ENCODE peak calls at places on chromosomes 1 and 21, in five cellular contexts. J is PC-3, V is H1, P is mammary epithelial cell, K is neural progenitor cell. E is an unnamed sample.

GRCh38 chr21:45972716-45973474 is 8.7 kb upstream of the COL6A1 start:
- DNase-seq in J (no peak), V (no peak), P (no peak), K (peak), E (peak)

GRCh38 chr1:49340576-49340975 is 563.9 kb upstream of the BEND5 start:
- DNase-seq in J (peak), V (no peak), P (no peak), K (no peak), E (no peak)

GRCh38 chr1:218735436-218735835 is 390.3 kb downstream of the TGFB2 start:
- DNase-seq in J (peak), V (no peak), P (no peak), K (no peak), E (peak)

GRCh38 chr1:155176544-155177071 is 3.0 kb downstream of the TRIM46 start:
- DNase-seq in J (peak), V (no peak), P (peak), K (peak), E (no peak)

GRCh38 chr1:193144361-193144938 is 22.6 kb downstream of the CDC73 start:
- DNase-seq in J (no peak), V (no peak), P (no peak), K (no peak), E (no peak)

GRCh38 chr21:38494688-38495087 is 3.6 kb downstream of the ERG start:
- DNase-seq in J (no peak), V (no peak), P (no peak), K (no peak), E (peak)

GRCh38 chr21:37159053-37159776 is 86.2 kb downstream of the TTC3 start:
- DNase-seq in J (no peak), V (no peak), P (no peak), K (no peak), E (no peak)

GRCh38 chr1:182229907-182230522 is 161.6 kb downstream of the GLUL start:
- DNase-seq in J (no peak), V (no peak), P (no peak), K (peak), E (no peak)

GRCh38 chr1:114033219-114033706 is 54.0 kb downstream of the OLFML3 start:
- DNase-seq in J (peak), V (no peak), P (no peak), K (peak), E (no peak)

GRCh38 chr1:8182034-8182761 is 135.7 kb upstream of the SLC45A1 start:
- DNase-seq in J (peak), V (no peak), P (peak), K (no peak), E (peak)

DNA sequence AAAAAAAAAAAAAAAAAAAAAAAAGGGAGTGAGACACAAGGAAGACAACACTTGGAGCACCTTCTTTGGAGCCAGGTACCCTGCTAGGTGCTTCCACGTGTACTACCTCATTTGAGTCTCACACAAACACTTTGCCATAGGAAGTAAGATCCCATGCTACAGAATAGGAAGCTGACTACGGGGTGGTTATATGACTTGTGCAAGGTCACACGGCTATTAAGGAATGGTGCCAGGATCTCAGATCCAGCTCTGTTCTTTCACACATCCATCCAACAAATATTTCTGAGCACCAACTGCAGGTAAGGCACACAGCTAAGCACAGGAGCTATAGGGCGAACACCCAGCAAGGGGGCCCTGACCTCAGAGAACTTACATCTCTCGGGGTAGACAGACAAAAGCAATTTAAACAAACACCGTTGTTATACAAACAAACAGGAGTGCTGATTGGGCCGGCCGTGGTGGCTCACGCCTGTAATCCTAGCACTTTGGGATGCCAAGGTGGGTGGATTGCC is 22.4 kb downstream of the PTAFR start:
- DNase-seq in J (no peak), V (no peak), P (no peak), K (no peak), E (no peak)
- H2AFZ ChIP-seq in J (no peak), V (no peak), P (no peak), K (no peak), E (no peak)

GRCh38 chr1:1602321-1602931 is 2.5 kb upstream of the FNDC10 start:
- DNase-seq in J (no peak), V (no peak), P (no peak), K (no peak), E (no peak)

GRCh38 chr1:1599030-1599916 is 662 bp downstream of the FNDC10 start:
- DNase-seq in J (peak), V (no peak), P (peak), K (peak), E (no peak)

GRCh38 chr1:1599919-1600860 is at the start of gene FNDC10:
- DNase-seq in J (no peak), V (no peak), P (no peak), K (peak), E (no peak)

GRCh38 chr1:1601564-1602320 is 1.8 kb upstream of the FNDC10 start:
- DNase-seq in J (no peak), V (no peak), P (no peak), K (no peak), E (no peak)

GRCh38 chr1:1600861-1601563 is 1.1 kb upstream of the FNDC10 start:
- DNase-seq in J (no peak), V (no peak), P (no peak), K (no peak), E (no peak)
- H3K4me3 ChIP-seq in J (peak), V (no peak), P (peak), K (peak), E (no peak)

GRCh38 chr1:234527346-234527745 is 48.4 kb upstream of the TARBP1 start:
- DNase-seq in J (no peak), V (no peak), P (no peak), K (no peak), E (no peak)

GRCh38 chr1:234529661-234530237 is 50.8 kb upstream of the TARBP1 start:
- DNase-seq in J (no peak), V (no peak), P (no peak), K (no peak), E (peak)

GRCh38 chr1:234530641-234531040 is 51.7 kb upstream of the TARBP1 start:
- DNase-seq in J (no peak), V (no peak), P (no peak), K (no peak), E (no peak)

GRCh38 chr1:234529095-234529494 is 50.1 kb upstream of the TARBP1 start:
- DNase-seq in J (no peak), V (no peak), P (no peak), K (no peak), E (no peak)

GRCh38 chr1:234528073-234528865 is 49.3 kb upstream of the TARBP1 start:
- DNase-seq in J (no peak), V (no peak), P (no peak), K (no peak), E (no peak)
- H2AFZ ChIP-seq in J (no peak), V (peak), P (peak), K (peak), E (no peak)

DNA sequence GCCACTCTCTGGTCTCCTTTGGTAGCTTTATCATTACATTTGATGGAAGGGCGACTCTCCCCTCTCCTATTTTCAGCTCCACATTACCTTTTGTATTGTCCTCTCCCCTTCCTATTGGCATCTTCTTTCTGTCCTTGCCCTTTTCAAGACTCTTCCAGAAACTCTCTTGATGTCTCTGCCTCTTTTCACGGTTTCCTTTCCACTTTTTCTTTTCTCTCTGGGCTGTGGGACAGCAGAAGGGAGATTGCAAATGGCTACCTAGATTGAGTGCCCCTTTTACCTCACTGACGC is 17.5 kb downstream of the IER5 start:
- DNase-seq in J (no peak), V (no peak), P (no peak), K (no peak), E (no peak)
- H3K4me3 ChIP-seq in J (no peak), V (peak), P (no peak), K (peak), E (peak)

GRCh38 chr1:93960641-93961147 is 51.5 kb upstream of the GCLM start:
- DNase-seq in J (no peak), V (no peak), P (peak), K (no peak), E (peak)
- H2AFZ ChIP-seq in J (no peak), V (no peak), P (peak), K (no peak), E (no peak)

GRCh38 chr1:41838266-41838665 is 80.5 kb downstream of the HIVEP3 start:
- DNase-seq in J (no peak), V (no peak), P (no peak), K (no peak), E (no peak)

GRCh38 chr1:41843378-41843777 is 75.3 kb downstream of the HIVEP3 start:
- DNase-seq in J (peak), V (no peak), P (peak), K (no peak), E (peak)

GRCh38 chr1:41837691-41838090 is 81.0 kb downstream of the HIVEP3 start:
- DNase-seq in J (no peak), V (no peak), P (no peak), K (no peak), E (no peak)

GRCh38 chr1:41842282-41842681 is 76.4 kb downstream of the HIVEP3 start:
- DNase-seq in J (no peak), V (no peak), P (no peak), K (peak), E (no peak)

GRCh38 chr1:41840592-41841246 is 78.0 kb downstream of the HIVEP3 start:
- DNase-seq in J (peak), V (no peak), P (peak), K (no peak), E (no peak)
- H3K4me3 ChIP-seq in J (no peak), V (no peak), P (no peak), K (no peak), E (no peak)

GRCh38 chr1:66540434-66541032 is 6.6 kb downstream of the SGIP1 start:
- DNase-seq in J (no peak), V (no peak), P (no peak), K (no peak), E (peak)
- H2AFZ ChIP-seq in J (no peak), V (no peak), P (no peak), K (no peak), E (no peak)

DNA sequence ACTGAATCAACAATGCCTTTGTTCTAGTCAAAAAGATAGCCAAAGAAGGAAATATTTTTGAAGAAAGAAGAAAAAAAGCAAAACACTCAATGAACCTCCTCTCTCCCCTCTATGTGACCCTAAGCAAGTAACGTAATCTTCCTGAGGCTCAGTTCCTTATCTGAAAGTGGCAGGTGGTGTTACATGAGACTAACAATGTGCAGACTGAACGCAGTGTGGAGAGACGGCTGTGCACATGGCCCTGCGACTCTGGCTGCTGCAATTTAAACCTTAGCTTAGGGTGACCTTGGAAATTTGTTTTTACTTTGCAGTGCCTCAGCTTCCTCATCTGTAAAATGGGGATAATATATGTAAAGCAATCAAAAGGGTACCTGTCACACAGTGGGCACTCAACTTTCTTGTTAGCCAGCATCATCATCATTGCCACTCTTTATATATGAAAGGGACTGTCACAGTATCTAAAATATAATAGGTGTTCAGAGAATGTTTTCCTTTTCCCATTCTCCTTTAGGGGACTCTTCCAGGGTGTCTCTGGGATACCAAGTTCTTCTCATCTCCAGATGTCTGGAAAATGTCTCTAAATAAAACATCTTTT is 100.1 kb upstream of the JUN start:
- DNase-seq in J (no peak), V (no peak), P (no peak), K (no peak), E (peak)
- H3K4me3 ChIP-seq in J (no peak), V (no peak), P (no peak), K (no peak), E (no peak)

GRCh38 chr1:244451539-244451950 is at the start of gene ADSS2:
- DNase-seq in J (no peak), V (no peak), P (no peak), K (no peak), E (no peak)
- H2AFZ ChIP-seq in J (peak), V (peak), P (peak), K (peak), E (peak)